ENCODE peak calls at places on chromosome 18, in eight cellular contexts. B is endothelial cell; C is activated CD8-positive, alpha-beta T cell treated with anti-CD3 and anti-CD28 coated beads for 36 hours; F is suprapubic skin; A is foreskin fibroblast; S is AG04449; Y is astrocyte of the cerebellum; V is heart right ventricle. W is an unnamed sample.

GRCh38 chr18:26709897-26710296 is 155.6 kb downstream of the AQP4 start:
- DNase-seq in B (no peak), F (no peak), C (no peak), A (no peak), S (no peak), Y (no peak), V (no peak), W (no peak)

GRCh38 chr18:55202232-55202917 is 243.1 kb upstream of the CCDC68 start:
- DNase-seq in Y (no peak), B (no peak), V (no peak), F (no peak), C (no peak), A (no peak), S (no peak), W (no peak)

GRCh38 chr18:26540041-26540628 is 8.2 kb downstream of the KCTD1 start:
- DNase-seq in B (no peak), A (peak), Y (no peak), C (no peak), S (no peak), F (no peak), V (no peak), W (no peak)

GRCh38 chr18:52716926-52717325 is 376.9 kb downstream of the DCC start:
- DNase-seq in S (peak), V (no peak), A (peak), C (no peak), F (no peak), Y (peak), B (peak), W (no peak)

GRCh38 chr18:26515643-26516495 is 32.5 kb downstream of the KCTD1 start:
- DNase-seq in C (no peak), Y (no peak), F (no peak), B (no peak), V (no peak), S (no peak), A (no peak), W (no peak)

GRCh38 chr18:55878224-55878623 is 290.2 kb upstream of the TCF4 start:
- DNase-seq in C (peak), F (no peak), V (no peak), Y (no peak), S (no peak), A (no peak), B (no peak), W (no peak)

GRCh38 chr18:32386466-32386865 is 84.2 kb downstream of the GAREM1 start:
- DNase-seq in A (no peak), F (no peak), V (no peak), C (no peak), B (no peak), S (no peak), Y (no peak), W (no peak)

GRCh38 chr18:31667185-31667584 is 17.2 kb downstream of the B4GALT6 start:
- DNase-seq in Y (no peak), B (no peak), V (no peak), F (no peak), A (no peak), C (no peak), S (no peak), W (no peak)

GRCh38 chr18:13577091-13577697 is 149.2 kb downstream of the FAM210A start:
- DNase-seq in S (peak), Y (peak), F (no peak), B (no peak), V (no peak), C (peak), A (peak), W (no peak)

GRCh38 chr18:36176739-36177138 is 10.6 kb upstream of the MOCOS start:
- DNase-seq in Y (peak), V (no peak), S (no peak), B (no peak), A (no peak), F (no peak), C (no peak), W (no peak)

GRCh38 chr18:6859676-6860422 is 130.3 kb downstream of the ARHGAP28 start:
- DNase-seq in A (no peak), V (no peak), B (no peak), S (no peak), C (no peak), Y (no peak), F (no peak), W (no peak)

GRCh38 chr18:47997338-47997780 is 66.9 kb upstream of the SMAD2 start:
- DNase-seq in B (no peak), F (no peak), Y (no peak), A (no peak), V (no peak), S (no peak), C (peak), W (no peak)

GRCh38 chr18:39596216-39596615 is 2030.6 kb upstream of the CELF4 start:
- DNase-seq in V (no peak), B (no peak), A (no peak), C (no peak), F (no peak), S (no peak), Y (no peak), W (no peak)

GRCh38 chr18:21109936-21110666 is 1.5 kb downstream of the ROCK1 start:
- DNase-seq in B (no peak), S (no peak), C (no peak), V (no peak), A (no peak), F (no peak), Y (no peak), W (no peak)

GRCh38 chr18:4196358-4196757 is 258.7 kb downstream of the DLGAP1 start:
- DNase-seq in C (no peak), V (no peak), F (no peak), S (no peak), B (no peak), Y (no peak), A (no peak), W (no peak)

GRCh38 chr18:26621161-26622026 is 73.0 kb upstream of the KCTD1 start:
- DNase-seq in B (peak), C (peak), S (no peak), F (no peak), V (peak), A (peak), Y (no peak), W (no peak)

GRCh38 chr18:6741290-6741689 is 11.8 kb downstream of the ARHGAP28 start:
- DNase-seq in A (peak), F (no peak), B (no peak), Y (peak), V (no peak), S (peak), C (no peak), W (peak)

GRCh38 chr18:33440384-33441043 is at the start of gene CCDC178:
- DNase-seq in C (no peak), F (no peak), V (peak), B (peak), S (no peak), Y (no peak), A (peak), W (no peak)

GRCh38 chr18:4276983-4277585 is 178.0 kb downstream of the DLGAP1 start:
- DNase-seq in S (no peak), Y (no peak), B (no peak), V (no peak), F (no peak), A (no peak), C (no peak), W (no peak)

GRCh38 chr18:54641734-54642133 is 50.7 kb downstream of the DYNAP start:
- DNase-seq in V (no peak), C (no peak), Y (no peak), B (no peak), S (no peak), A (no peak), F (no peak), W (no peak)

GRCh38 chr18:55780591-55781071 is 192.6 kb upstream of the TCF4 start:
- DNase-seq in C (no peak), F (no peak), A (peak), Y (peak), B (no peak), S (no peak), V (no peak), W (no peak)

GRCh38 chr18:64037812-64038414 is 68.0 kb downstream of the SERPINB8 start:
- DNase-seq in S (no peak), V (no peak), A (no peak), B (no peak), F (no peak), Y (peak), C (no peak), W (no peak)

GRCh38 chr18:22284581-22285230 is 115.3 kb downstream of the GATA6 start:
- DNase-seq in Y (no peak), V (no peak), S (no peak), C (no peak), B (no peak), A (no peak), F (no peak), W (no peak)

GRCh38 chr18:13548944-13549878 is 177.1 kb downstream of the FAM210A start:
- DNase-seq in F (no peak), C (no peak), Y (no peak), A (no peak), V (no peak), S (no peak), B (no peak), W (no peak)

GRCh38 chr18:400466-400865 is 100.0 kb downstream of the COLEC12 start:
- DNase-seq in Y (no peak), V (no peak), S (peak), B (no peak), A (peak), F (no peak), C (no peak), W (peak)

GRCh38 chr18:22525883-22526282 is 108.2 kb upstream of the CTAGE1 start:
- DNase-seq in F (no peak), Y (no peak), C (no peak), S (no peak), V (no peak), B (no peak), A (no peak), W (no peak)

GRCh38 chr18:3612315-3612714 is 162.3 kb downstream of the TGIF1 start:
- DNase-seq in F (peak), B (no peak), C (peak), S (no peak), Y (no peak), A (no peak), V (no peak), W (no peak)

DNA sequence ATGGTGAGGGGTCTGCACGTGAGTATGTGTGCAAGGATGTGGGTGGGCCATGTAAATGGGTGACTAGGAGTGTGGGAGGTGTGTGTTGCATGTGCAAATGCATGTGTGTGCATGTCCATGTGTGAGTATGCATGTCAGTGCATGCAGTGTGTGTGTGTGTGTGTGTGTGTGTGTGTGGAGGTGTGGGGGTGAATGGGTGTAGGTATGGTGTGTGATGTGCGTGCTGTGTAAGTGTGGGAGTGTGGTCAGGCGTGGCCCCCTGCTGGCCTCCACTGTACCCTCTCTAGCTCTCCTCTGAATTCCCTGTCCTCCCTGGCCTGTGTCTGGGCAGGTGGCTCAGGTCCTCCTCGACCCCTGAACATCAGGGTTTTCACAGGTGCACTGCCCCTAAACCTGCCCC is 230.3 kb downstream of the CELF4 start:
- DNase-seq in Y (no peak), C (peak), B (peak), V (no peak), S (no peak), A (no peak), F (no peak), W (no peak)
- TF ChIP-seq CTCF in Y (peak), C (no peak), B (peak), V (no peak), S (peak), A (peak), F (no peak), W (peak)

GRCh38 chr18:12422936-12423335 is 15.2 kb downstream of the PRELID3A start:
- DNase-seq in B (no peak), V (no peak), C (peak), A (no peak), F (no peak), Y (no peak), S (no peak), W (no peak)
- TF ChIP-seq CTCF in B (no peak), V (no peak), C (no peak), A (no peak), F (no peak), Y (no peak), S (no peak), W (no peak)

GRCh38 chr18:51531496-51531895 is 334.0 kb upstream of the MEX3C start:
- DNase-seq in B (no peak), C (no peak), V (no peak), A (no peak), S (no peak), Y (no peak), F (no peak), W (no peak)

GRCh38 chr18:51540562-51540961 is 343.1 kb upstream of the MEX3C start:
- DNase-seq in C (no peak), V (no peak), F (no peak), Y (no peak), A (no peak), S (no peak), B (no peak), W (no peak)

GRCh38 chr18:51541230-51541629 is 343.7 kb upstream of the MEX3C start:
- DNase-seq in S (no peak), V (no peak), A (no peak), B (no peak), Y (no peak), C (no peak), F (no peak), W (no peak)

GRCh38 chr18:51537487-51537886 is 340.0 kb upstream of the MEX3C start:
- DNase-seq in S (no peak), B (peak), A (no peak), C (peak), F (no peak), V (peak), Y (peak), W (no peak)
- TF ChIP-seq CTCF in S (no peak), B (no peak), A (no peak), C (no peak), F (no peak), V (peak), Y (peak), W (no peak)

GRCh38 chr18:57859314-57859713 is 56.2 kb upstream of the ATP8B1 start:
- DNase-seq in A (no peak), S (no peak), F (no peak), B (no peak), V (no peak), Y (no peak), C (peak), W (no peak)
- TF ChIP-seq CTCF in A (peak), S (peak), F (no peak), B (peak), V (peak), Y (peak), C (peak), W (peak)

DNA sequence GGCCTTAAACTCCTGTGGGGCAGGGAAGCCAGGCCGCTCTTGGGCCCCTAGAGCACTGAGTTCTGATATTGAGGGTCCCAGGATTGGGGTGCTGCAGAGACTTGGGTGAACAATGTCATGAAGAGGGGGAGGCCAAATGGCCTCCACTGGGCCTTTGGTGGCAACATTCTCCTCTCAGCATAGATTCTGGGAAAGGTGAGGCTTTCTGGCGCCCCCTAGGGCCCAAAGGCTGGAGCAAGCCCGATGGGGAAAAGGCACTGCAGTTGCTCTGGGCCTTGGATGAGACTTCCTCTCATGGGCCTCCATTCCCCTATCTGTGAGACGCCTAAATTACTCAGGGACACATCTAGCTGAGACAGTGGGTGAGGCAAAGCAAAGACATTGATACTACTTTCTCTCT is 84.8 kb downstream of the ACAA2 start:
- DNase-seq in B (peak), A (no peak), F (no peak), V (peak), Y (no peak), S (no peak), C (peak), W (no peak)
- TF ChIP-seq CTCF in B (peak), A (peak), F (no peak), V (peak), Y (peak), S (peak), C (peak), W (peak)

DNA sequence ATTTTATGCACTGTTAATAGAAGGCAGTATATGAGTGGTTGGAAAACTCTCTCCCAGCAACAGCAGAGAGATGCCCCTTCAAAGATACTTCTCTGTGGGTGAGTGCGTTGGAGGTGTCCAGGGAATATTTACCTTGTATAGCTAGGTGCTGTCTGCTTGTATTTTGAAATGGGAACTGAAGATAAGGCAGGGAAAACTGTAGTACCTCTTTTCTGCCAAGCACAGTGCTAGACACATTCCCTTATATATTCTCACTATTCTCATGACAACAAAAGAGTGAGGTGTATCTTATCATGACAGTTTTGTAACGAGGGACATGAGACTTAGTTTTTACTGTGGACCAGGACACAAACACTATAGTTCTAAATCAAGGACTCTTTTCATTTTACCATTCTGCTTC is 2.1 kb downstream of the TTC39C start:
- DNase-seq in Y (no peak), A (no peak), F (no peak), B (no peak), C (no peak), S (no peak), V (no peak), W (no peak)
- TF ChIP-seq CTCF in Y (peak), A (no peak), F (no peak), B (no peak), C (peak), S (peak), V (peak), W (peak)

GRCh38 chr18:58194028-58194427 is 150.0 kb downstream of the NEDD4L start:
- DNase-seq in A (no peak), Y (no peak), F (no peak), B (peak), C (no peak), S (no peak), V (no peak), W (no peak)
- TF ChIP-seq CTCF in A (peak), Y (peak), F (no peak), B (peak), C (no peak), S (peak), V (peak), W (no peak)

GRCh38 chr18:62187543-62188378 is 706 bp downstream of the RELCH start:
- DNase-seq in A (no peak), F (no peak), V (no peak), S (no peak), B (peak), C (peak), Y (peak), W (no peak)
- TF ChIP-seq CTCF in A (no peak), F (no peak), V (no peak), S (no peak), B (no peak), C (no peak), Y (peak), W (no peak)

DNA sequence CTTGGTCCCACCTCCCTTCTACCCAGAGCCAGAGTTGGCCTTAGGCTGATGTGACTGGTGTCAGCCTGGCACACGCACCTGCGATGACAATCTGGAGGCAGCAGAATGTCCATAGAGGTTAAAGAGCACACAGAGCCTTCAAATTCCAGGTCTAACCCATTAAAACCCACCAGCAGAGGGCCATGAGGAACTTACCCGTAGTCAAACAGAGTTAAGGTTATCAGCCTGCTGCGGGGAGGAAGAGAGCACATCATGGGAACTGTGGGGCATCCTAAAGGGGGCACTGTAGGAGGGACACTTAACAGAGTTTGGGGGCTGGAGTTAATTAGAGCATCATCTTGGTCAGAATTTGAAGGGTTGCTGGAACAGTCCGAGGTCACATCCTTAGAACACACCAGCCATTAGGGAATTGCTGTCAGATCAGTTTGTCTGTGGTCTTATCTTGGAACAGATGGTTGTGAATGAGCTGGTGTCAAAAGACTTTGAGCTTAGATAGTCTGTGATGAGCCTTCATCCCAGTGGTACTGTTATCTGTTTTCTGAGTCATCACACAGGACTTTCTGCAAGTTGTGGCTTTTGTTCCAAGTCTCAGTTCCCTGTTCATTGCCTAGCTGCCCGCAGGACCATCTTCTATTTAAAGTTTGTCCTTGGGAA is 248.6 kb downstream of the LOXHD1 start:
- DNase-seq in A (no peak), B (peak), F (no peak), Y (no peak), C (no peak), V (no peak), S (no peak), W (no peak)
- TF ChIP-seq CTCF in A (no peak), B (peak), F (no peak), Y (peak), C (no peak), V (no peak), S (no peak), W (no peak)

DNA sequence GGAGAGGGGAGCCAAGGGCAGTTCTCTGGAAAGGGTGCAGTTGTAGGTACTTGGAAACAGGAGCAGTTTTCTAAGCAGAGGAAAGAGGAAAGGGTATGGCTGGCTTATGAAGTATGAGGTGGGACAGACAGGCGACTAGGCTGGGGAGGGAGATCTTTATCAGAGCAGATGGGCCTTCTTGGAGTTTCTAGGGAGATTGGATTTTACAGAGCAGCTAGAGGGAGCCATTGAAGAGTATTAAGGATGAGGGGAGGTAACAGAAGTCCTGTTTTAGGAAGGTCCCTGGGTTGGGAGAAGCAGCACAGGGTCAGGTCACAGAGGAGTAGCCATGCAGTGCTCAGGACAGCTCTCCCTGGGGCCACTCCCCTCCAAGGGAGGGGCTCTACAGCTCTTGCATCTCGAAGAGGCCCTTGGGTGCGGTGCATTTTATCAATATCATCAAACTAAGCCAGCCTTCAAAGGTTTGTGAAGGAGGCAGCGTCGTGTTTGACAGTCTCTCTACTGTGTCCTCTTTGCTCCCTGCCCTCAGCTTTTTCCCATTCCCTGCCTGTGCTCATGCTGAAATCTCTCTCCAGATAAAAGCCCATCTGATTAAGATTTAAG is 154.3 kb downstream of the SETBP1 start:
- DNase-seq in A (no peak), Y (no peak), V (no peak), S (no peak), F (no peak), B (no peak), C (no peak), W (no peak)
- TF ChIP-seq CTCF in A (no peak), Y (no peak), V (no peak), S (no peak), F (no peak), B (no peak), C (no peak), W (no peak)